ENCODE peak calls at places on chromosome 21, in seven cellular contexts. One of them, this sample, is unnamed.

GRCh38 chr21:42424848-42425602 is 21.3 kb downstream of the UBASH3A start:
- DNase-seq in spleen: peak; percentile 88
- DNase-seq in foreskin keratinocyte: no peak
- DNase-seq in left ventricle myocardium inferior: no peak
- DNase-seq in Calu3: no peak
- DNase-seq in left lung: no peak
- DNase-seq in BE2C: no peak
- DNase-seq in this sample: no peak

GRCh38 chr21:36753556-36753955 is 54.6 kb downstream of the SIM2 start:
- DNase-seq in left ventricle myocardium inferior: no peak
- DNase-seq in BE2C: no peak
- DNase-seq in Calu3: no peak
- DNase-seq in foreskin keratinocyte: peak; percentile 21
- DNase-seq in left lung: no peak
- DNase-seq in spleen: no peak
- DNase-seq in this sample: peak; percentile 42

GRCh38 chr21:46594276-46594675 is 10.6 kb downstream of the S100B start:
- DNase-seq in spleen: no peak
- DNase-seq in left ventricle myocardium inferior: no peak
- DNase-seq in Calu3: no peak
- DNase-seq in BE2C: no peak
- DNase-seq in left lung: no peak
- DNase-seq in foreskin keratinocyte: no peak
- DNase-seq in this sample: no peak

GRCh38 chr21:18235545-18235944 is 9.1 kb upstream of the CHODL start:
- DNase-seq in Calu3: no peak
- DNase-seq in left ventricle myocardium inferior: no peak
- DNase-seq in foreskin keratinocyte: no peak
- DNase-seq in BE2C: no peak
- DNase-seq in spleen: no peak
- DNase-seq in left lung: no peak
- DNase-seq in this sample: no peak

GRCh38 chr21:38979271-38980196 is 173.8 kb downstream of the ETS2 start:
- DNase-seq in BE2C: no peak
- DNase-seq in Calu3: no peak
- DNase-seq in left ventricle myocardium inferior: no peak
- DNase-seq in spleen: no peak
- DNase-seq in left lung: no peak
- DNase-seq in foreskin keratinocyte: no peak
- DNase-seq in this sample: no peak

GRCh38 chr21:42594616-42595280 is 58.7 kb upstream of the PDE9A start:
- DNase-seq in BE2C: no peak
- DNase-seq in left lung: no peak
- DNase-seq in Calu3: no peak
- DNase-seq in foreskin keratinocyte: no peak
- DNase-seq in left ventricle myocardium inferior: no peak
- DNase-seq in spleen: no peak
- DNase-seq in this sample: no peak

GRCh38 chr21:23507501-23507900 is 2099.8 kb downstream of the MRPL39 start:
- DNase-seq in left ventricle myocardium inferior: no peak
- DNase-seq in spleen: no peak
- DNase-seq in left lung: no peak
- DNase-seq in foreskin keratinocyte: no peak
- DNase-seq in Calu3: no peak
- DNase-seq in BE2C: no peak
- DNase-seq in this sample: no peak

GRCh38 chr21:39153373-39153772 is 29.9 kb downstream of the PSMG1 start:
- DNase-seq in Calu3: no peak
- DNase-seq in foreskin keratinocyte: no peak
- DNase-seq in left ventricle myocardium inferior: no peak
- DNase-seq in spleen: no peak
- DNase-seq in BE2C: no peak
- DNase-seq in left lung: no peak
- DNase-seq in this sample: no peak

GRCh38 chr21:37565530-37566223 is 199.1 kb downstream of the DYRK1A start:
- DNase-seq in BE2C: no peak
- DNase-seq in left ventricle myocardium inferior: no peak
- DNase-seq in Calu3: peak; percentile 8
- DNase-seq in left lung: no peak
- DNase-seq in spleen: no peak
- DNase-seq in foreskin keratinocyte: no peak
- DNase-seq in this sample: peak; percentile 40

GRCh38 chr21:40871099-40871498 is 24.1 kb upstream of the DSCAM start:
- DNase-seq in foreskin keratinocyte: no peak
- DNase-seq in spleen: no peak
- DNase-seq in left lung: no peak
- DNase-seq in left ventricle myocardium inferior: no peak
- DNase-seq in BE2C: no peak
- DNase-seq in Calu3: no peak
- DNase-seq in this sample: no peak

GRCh38 chr21:37338671-37339526 is 27.7 kb upstream of the DYRK1A start:
- DNase-seq in spleen: no peak
- DNase-seq in Calu3: peak; percentile 30
- DNase-seq in left lung: peak; percentile 34
- DNase-seq in foreskin keratinocyte: peak; percentile 93
- DNase-seq in BE2C: peak; percentile 81
- DNase-seq in left ventricle myocardium inferior: peak; percentile 42
- DNase-seq in this sample: peak; percentile 98

GRCh38 chr21:37478821-37479220 is 112.2 kb downstream of the DYRK1A start:
- DNase-seq in left ventricle myocardium inferior: no peak
- DNase-seq in left lung: no peak
- DNase-seq in spleen: no peak
- DNase-seq in BE2C: no peak
- DNase-seq in Calu3: no peak
- DNase-seq in foreskin keratinocyte: no peak
- DNase-seq in this sample: no peak

GRCh38 chr21:36021251-36021837 is 39.0 kb downstream of the SETD4 start:
- DNase-seq in BE2C: no peak
- DNase-seq in spleen: no peak
- DNase-seq in left ventricle myocardium inferior: no peak
- DNase-seq in foreskin keratinocyte: no peak
- DNase-seq in Calu3: no peak
- DNase-seq in left lung: no peak
- DNase-seq in this sample: no peak

GRCh38 chr21:25999935-26000582 is 170.5 kb downstream of the APP start:
- DNase-seq in Calu3: no peak
- DNase-seq in foreskin keratinocyte: no peak
- DNase-seq in BE2C: no peak
- DNase-seq in left ventricle myocardium inferior: no peak
- DNase-seq in left lung: peak; percentile 76
- DNase-seq in spleen: peak; percentile 84
- DNase-seq in this sample: no peak

GRCh38 chr21:42642219-42642745 is 11.1 kb upstream of the PDE9A start:
- DNase-seq in left ventricle myocardium inferior: no peak
- DNase-seq in foreskin keratinocyte: no peak
- DNase-seq in spleen: peak; percentile 11
- DNase-seq in Calu3: no peak
- DNase-seq in left lung: peak; percentile 15
- DNase-seq in BE2C: no peak
- DNase-seq in this sample: no peak

GRCh38 chr21:39483917-39484316 is 32.1 kb downstream of the SH3BGR start:
- DNase-seq in spleen: no peak
- DNase-seq in BE2C: no peak
- DNase-seq in left lung: no peak
- DNase-seq in foreskin keratinocyte: no peak
- DNase-seq in Calu3: no peak
- DNase-seq in left ventricle myocardium inferior: no peak
- DNase-seq in this sample: peak; percentile 15

GRCh38 chr21:42632771-42633690 is 20.4 kb upstream of the PDE9A start:
- DNase-seq in BE2C: no peak
- DNase-seq in Calu3: no peak
- DNase-seq in foreskin keratinocyte: no peak
- DNase-seq in spleen: peak; percentile 50
- DNase-seq in left lung: no peak
- DNase-seq in left ventricle myocardium inferior: no peak
- DNase-seq in this sample: no peak

GRCh38 chr21:39720126-39720778 is 24.7 kb upstream of the IGSF5 start:
- DNase-seq in left lung: no peak
- DNase-seq in spleen: no peak
- DNase-seq in left ventricle myocardium inferior: no peak
- DNase-seq in foreskin keratinocyte: no peak
- DNase-seq in Calu3: no peak
- DNase-seq in BE2C: no peak
- DNase-seq in this sample: peak; percentile 50

GRCh38 chr21:41219498-41220207 is 51.7 kb downstream of the BACE2 start:
- DNase-seq in foreskin keratinocyte: no peak
- DNase-seq in left ventricle myocardium inferior: no peak
- DNase-seq in BE2C: no peak
- DNase-seq in left lung: no peak
- DNase-seq in spleen: no peak
- DNase-seq in Calu3: peak; percentile 42
- DNase-seq in this sample: no peak

GRCh38 chr21:25496825-25497482 is 110.3 kb downstream of the MRPL39 start:
- DNase-seq in left lung: no peak
- DNase-seq in left ventricle myocardium inferior: no peak
- DNase-seq in Calu3: no peak
- DNase-seq in foreskin keratinocyte: no peak
- DNase-seq in spleen: no peak
- DNase-seq in BE2C: no peak
- DNase-seq in this sample: peak; percentile 13

GRCh38 chr21:42061866-42062542 is 9.1 kb upstream of the UMODL1 start:
- DNase-seq in Calu3: no peak
- DNase-seq in BE2C: no peak
- DNase-seq in spleen: peak; percentile 84
- DNase-seq in left lung: no peak
- DNase-seq in left ventricle myocardium inferior: no peak
- DNase-seq in foreskin keratinocyte: no peak
- DNase-seq in this sample: no peak

GRCh38 chr21:42238185-42238934 is 19.4 kb downstream of the ABCG1 start:
- DNase-seq in foreskin keratinocyte: no peak
- DNase-seq in left ventricle myocardium inferior: peak; percentile 7
- DNase-seq in left lung: no peak
- DNase-seq in BE2C: no peak
- DNase-seq in spleen: no peak
- DNase-seq in Calu3: no peak
- DNase-seq in this sample: no peak

DNA sequence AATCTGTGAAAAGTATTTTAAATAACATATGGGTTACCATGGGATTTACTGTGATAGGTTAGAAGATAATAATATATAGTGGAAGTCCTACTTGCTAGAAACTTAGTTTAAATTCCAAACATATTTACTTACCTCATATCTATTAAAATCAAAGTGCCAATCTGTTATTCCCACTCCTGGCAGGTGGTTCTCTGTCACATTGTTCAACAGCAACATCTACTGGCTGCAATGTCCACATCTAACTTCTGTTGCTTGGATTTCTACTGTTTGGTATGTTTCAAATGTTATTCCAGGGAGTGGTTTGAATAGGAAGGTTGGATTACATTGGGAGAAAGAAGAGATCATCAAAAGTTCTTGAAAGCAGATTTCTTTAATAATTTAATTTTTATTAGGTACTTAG is 122.5 kb upstream of the NCAM2 start:
- DNase-seq in BE2C: no peak
- DNase-seq in left ventricle myocardium inferior: no peak
- DNase-seq in Calu3: no peak
- DNase-seq in left lung: no peak
- DNase-seq in spleen: no peak
- DNase-seq in foreskin keratinocyte: no peak
- DNase-seq in this sample: no peak
- TF ChIP-seq CTCF in BE2C: peak; percentile 57
- TF ChIP-seq CTCF in left ventricle myocardium inferior: no peak
- TF ChIP-seq CTCF in Calu3: no peak
- TF ChIP-seq CTCF in left lung: no peak
- TF ChIP-seq CTCF in spleen: no peak
- TF ChIP-seq CTCF in foreskin keratinocyte: no peak
- TF ChIP-seq CTCF in this sample: no peak

GRCh38 chr21:30733026-30733425 is 14.0 kb downstream of the KRTAP21-2 start:
- DNase-seq in left ventricle myocardium inferior: no peak
- DNase-seq in left lung: no peak
- DNase-seq in spleen: no peak
- DNase-seq in BE2C: no peak
- DNase-seq in foreskin keratinocyte: no peak
- DNase-seq in Calu3: no peak
- DNase-seq in this sample: no peak
- TF ChIP-seq CTCF in left ventricle myocardium inferior: peak; percentile 43
- TF ChIP-seq CTCF in left lung: no peak
- TF ChIP-seq CTCF in spleen: no peak
- TF ChIP-seq CTCF in BE2C: no peak
- TF ChIP-seq CTCF in foreskin keratinocyte: peak; percentile 67
- TF ChIP-seq CTCF in Calu3: no peak
- TF ChIP-seq CTCF in this sample: no peak

GRCh38 chr21:43950481-43950880 is 61.6 kb upstream of the TRAPPC10 start:
- DNase-seq in BE2C: no peak
- DNase-seq in left ventricle myocardium inferior: no peak
- DNase-seq in Calu3: no peak
- DNase-seq in left lung: peak; percentile 50
- DNase-seq in spleen: no peak
- DNase-seq in foreskin keratinocyte: no peak
- DNase-seq in this sample: no peak

GRCh38 chr21:43949499-43950208 is 62.5 kb upstream of the TRAPPC10 start:
- DNase-seq in foreskin keratinocyte: no peak
- DNase-seq in spleen: no peak
- DNase-seq in Calu3: no peak
- DNase-seq in left lung: peak; percentile 53
- DNase-seq in left ventricle myocardium inferior: no peak
- DNase-seq in BE2C: no peak
- DNase-seq in this sample: no peak

GRCh38 chr21:43950936-43951335 is 61.2 kb upstream of the TRAPPC10 start:
- DNase-seq in BE2C: no peak
- DNase-seq in spleen: no peak
- DNase-seq in left ventricle myocardium inferior: no peak
- DNase-seq in left lung: peak; percentile 60
- DNase-seq in Calu3: no peak
- DNase-seq in foreskin keratinocyte: no peak
- DNase-seq in this sample: no peak

GRCh38 chr21:43951911-43952703 is 60.0 kb upstream of the TRAPPC10 start:
- DNase-seq in spleen: no peak
- DNase-seq in BE2C: no peak
- DNase-seq in Calu3: no peak
- DNase-seq in foreskin keratinocyte: no peak
- DNase-seq in left lung: peak; percentile 64
- DNase-seq in left ventricle myocardium inferior: no peak
- DNase-seq in this sample: no peak

GRCh38 chr21:43948740-43949498 is 63.2 kb upstream of the TRAPPC10 start:
- DNase-seq in BE2C: no peak
- DNase-seq in left lung: no peak
- DNase-seq in Calu3: no peak
- DNase-seq in left ventricle myocardium inferior: no peak
- DNase-seq in foreskin keratinocyte: no peak
- DNase-seq in spleen: no peak
- DNase-seq in this sample: no peak
- TF ChIP-seq CTCF in BE2C: no peak
- TF ChIP-seq CTCF in left lung: no peak
- TF ChIP-seq CTCF in Calu3: no peak
- TF ChIP-seq CTCF in left ventricle myocardium inferior: no peak
- TF ChIP-seq CTCF in foreskin keratinocyte: no peak
- TF ChIP-seq CTCF in spleen: no peak
- TF ChIP-seq CTCF in this sample: no peak

DNA sequence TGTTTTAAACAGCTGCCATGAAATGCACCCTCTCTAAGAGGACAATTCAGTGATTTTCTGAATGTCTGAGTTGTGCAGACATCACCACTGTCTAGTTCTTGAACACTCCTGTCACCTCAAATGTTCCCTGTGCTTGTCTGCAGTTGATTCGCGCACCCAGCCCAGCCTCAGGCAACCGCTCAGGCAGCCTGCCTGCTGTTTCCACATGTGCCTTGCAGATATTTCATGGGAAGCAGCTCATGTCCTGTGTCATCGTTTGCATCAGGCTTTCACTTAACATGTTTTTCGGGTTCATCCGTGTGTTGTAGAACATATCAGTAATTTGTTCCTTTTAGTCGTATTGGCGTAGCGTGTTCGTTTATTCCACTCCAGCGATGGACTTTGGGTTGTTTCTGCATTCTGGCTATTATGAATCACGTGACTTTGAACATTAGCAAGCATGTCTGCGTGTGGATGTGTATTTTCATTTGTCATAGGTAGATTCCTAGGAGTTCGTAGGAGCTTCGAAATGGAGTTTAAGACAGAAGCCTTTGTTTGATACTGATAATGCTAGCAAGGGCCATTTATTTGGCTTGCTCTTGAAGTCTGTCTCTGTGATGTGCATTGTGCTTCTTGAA is 12.1 kb downstream of the ADARB1 start:
- DNase-seq in Calu3: no peak
- DNase-seq in spleen: no peak
- DNase-seq in foreskin keratinocyte: no peak
- DNase-seq in left ventricle myocardium inferior: no peak
- DNase-seq in left lung: no peak
- DNase-seq in BE2C: no peak
- DNase-seq in this sample: no peak
- TF ChIP-seq CTCF in Calu3: no peak
- TF ChIP-seq CTCF in spleen: no peak
- TF ChIP-seq CTCF in foreskin keratinocyte: no peak
- TF ChIP-seq CTCF in left ventricle myocardium inferior: no peak
- TF ChIP-seq CTCF in left lung: no peak
- TF ChIP-seq CTCF in BE2C: no peak
- TF ChIP-seq CTCF in this sample: no peak